ENCODE peak calls at places on chromosomes 3 and 15, in four cellular contexts. J, C, I and X are unnamed samples.

GRCh38 chr3:152717252-152717651 is 117.7 kb upstream of the P2RY1 start:
- DNase-seq in J (peak), C (no peak), I (no peak), X (no peak)

GRCh38 chr3:94568041-94568440 is 505.2 kb downstream of the NSUN3 start:
- DNase-seq in J (no peak), C (no peak), I (no peak), X (no peak)

GRCh38 chr3:15180042-15180611 is 25.9 kb upstream of the CAPN7 start:
- DNase-seq in J (no peak), C (no peak), I (no peak), X (no peak)

GRCh38 chr3:62562017-62562416 is 188.7 kb upstream of the FEZF2 start:
- DNase-seq in J (peak), C (peak), I (no peak), X (no peak)

GRCh38 chr3:37920156-37920686 is 58.5 kb downstream of the CTDSPL start:
- DNase-seq in J (no peak), C (no peak), I (no peak), X (no peak)

GRCh38 chr3:145936986-145937385 is 224.0 kb downstream of the PLOD2 start:
- DNase-seq in J (no peak), C (peak), I (no peak), X (no peak)

GRCh38 chr15:85125056-85125661 is 143.5 kb downstream of the PDE8A start:
- DNase-seq in J (peak), C (peak), I (no peak), X (peak)

GRCh38 chr3:168094580-168094876 is 1.2 kb downstream of the GOLIM4 start:
- DNase-seq in J (no peak), C (no peak), I (no peak), X (no peak)

GRCh38 chr3:169772530-169772950 is 656 bp upstream of the MYNN start:
- DNase-seq in J (peak), C (peak), I (peak), X (peak)

GRCh38 chr3:169772951-169773816 is at the start of gene MYNN:
- DNase-seq in J (peak), C (peak), I (peak), X (peak)

GRCh38 chr3:169765281-169765624 is 393 bp upstream of the TERC start:
- DNase-seq in J (no peak), C (no peak), I (no peak), X (no peak)

GRCh38 chr3:169771651-169772529 is 1.3 kb upstream of the MYNN start:
- DNase-seq in J (no peak), C (peak), I (peak), X (peak)

GRCh38 chr3:169769287-169770181 is at the start of gene ACTRT3:
- DNase-seq in J (peak), C (peak), I (peak), X (peak)
- TF ChIP-seq CTCF in J (no peak), C (no peak), I (no peak), X (no peak)

GRCh38 chr3:42099020-42099765 is 8.0 kb downstream of the TRAK1 start:
- DNase-seq in J (no peak), C (no peak), I (no peak), X (no peak)

GRCh38 chr3:42095540-42095939 is 4.4 kb downstream of the TRAK1 start:
- DNase-seq in J (no peak), C (no peak), I (no peak), X (no peak)

GRCh38 chr3:42094992-42095391 is 3.8 kb downstream of the TRAK1 start:
- DNase-seq in J (no peak), C (no peak), I (no peak), X (no peak)

GRCh38 chr3:42098171-42098570 is 7.0 kb downstream of the TRAK1 start:
- DNase-seq in J (no peak), C (no peak), I (no peak), X (no peak)

GRCh38 chr3:42097166-42097946 is 6.2 kb downstream of the TRAK1 start:
- DNase-seq in J (no peak), C (peak), I (no peak), X (no peak)
- TF ChIP-seq CTCF in J (no peak), C (no peak), I (no peak), X (no peak)

GRCh38 chr3:9947025-9947995 is 4.9 kb downstream of the PRRT3 start:
- DNase-seq in J (peak), C (peak), I (peak), X (peak)
- TF ChIP-seq CTCF in J (peak), C (peak), I (peak), X (peak)

GRCh38 chr15:75647370-75648155 is at the start of gene SNX33:
- DNase-seq in J (peak), C (peak), I (peak), X (peak)
- TF ChIP-seq CTCF in J (no peak), C (peak), I (peak), X (peak)